ENCODE peak calls at places on chromosomes 11 and 22, in five cellular contexts. C is GM23338, F is left ventricle myocardium inferior, K is GM06990, X is adipocyte. Z is an unnamed sample.
A peak's percentile ranks its signal among the peaks of the same experiment; 100 is the strongest.

GRCh38 chr11:11998091-11998781 is 10.2 kb downstream of the DKK3 start:
- DNase-seq in F (no peak), K (no peak), C (no peak), X (peak; percentile 91), Z (no peak)

GRCh38 chr11:57638005-57638760 is 11.5 kb downstream of the YPEL4 start:
- DNase-seq in X (peak; percentile 95), F (peak; percentile 63), C (peak; percentile 99), K (no peak), Z (peak; percentile 96)

GRCh38 chr11:5336331-5336730 is 7.0 kb downstream of the OR51B5 start:
- DNase-seq in X (no peak), K (no peak), F (no peak), C (no peak), Z (no peak)

GRCh38 chr22:27581688-27582087 is 219.9 kb downstream of the MN1 start:
- DNase-seq in K (no peak), C (no peak), X (peak; percentile 66), F (peak; percentile 91), Z (no peak)

GRCh38 chr11:27357250-27357649 is 5.8 kb downstream of the CCDC34 start:
- DNase-seq in X (no peak), K (no peak), C (no peak), F (no peak), Z (no peak)

GRCh38 chr11:132125855-132126841 is 755.7 kb downstream of the NTM start:
- DNase-seq in X (peak; percentile 59), F (no peak), C (peak; percentile 87), K (no peak), Z (peak; percentile 20)

GRCh38 chr11:19957301-19957985 is 202.8 kb downstream of the DBX1 start:
- DNase-seq in C (no peak), K (no peak), F (no peak), X (no peak), Z (no peak)

GRCh38 chr22:32752326-32752725 is 49.2 kb upstream of the TIMP3 start:
- DNase-seq in K (no peak), F (no peak), X (no peak), C (no peak), Z (no peak)

GRCh38 chr11:44630511-44631210 is 65.2 kb downstream of the CD82 start:
- DNase-seq in F (no peak), X (no peak), C (no peak), K (no peak), Z (no peak)

GRCh38 chr11:104830080-104830479 is 68.2 kb downstream of the CASP12 start:
- DNase-seq in F (no peak), X (peak; percentile 62), K (no peak), C (no peak), Z (peak; percentile 76)

GRCh38 chr11:109343242-109343641 is 78.7 kb upstream of the C11orf87 start:
- DNase-seq in C (no peak), F (no peak), K (no peak), X (no peak), Z (no peak)

GRCh38 chr11:27673979-27674663 is 26.1 kb downstream of the BDNF start:
- DNase-seq in K (no peak), C (no peak), X (no peak), F (no peak), Z (no peak)

GRCh38 chr11:67271548-67272284 is 5.4 kb downstream of the GRK2 start:
- DNase-seq in X (no peak), F (no peak), K (no peak), C (no peak), Z (no peak)

GRCh38 chr11:104198576-104198975 is 34.6 kb upstream of the PDGFD start:
- DNase-seq in C (no peak), F (no peak), X (peak; percentile 18), K (no peak), Z (no peak)

GRCh38 chr11:61817471-61818202 is 834 bp upstream of the FADS1 start:
- DNase-seq in C (no peak), X (peak; percentile 24), K (no peak), F (no peak), Z (no peak)

GRCh38 chr11:133898031-133898769 is 52.9 kb upstream of the SPATA19 start:
- DNase-seq in C (peak; percentile 84), K (peak; percentile 56), F (no peak), X (no peak), Z (no peak)

GRCh38 chr22:48740086-48740730 is 1087.5 kb downstream of the BRD1 start:
- DNase-seq in X (no peak), F (no peak), K (no peak), C (no peak), Z (no peak)

GRCh38 chr22:48738204-48738980 is 1089.3 kb downstream of the BRD1 start:
- DNase-seq in X (no peak), F (no peak), K (no peak), C (no peak), Z (no peak)

GRCh38 chr22:48737461-48738203 is 1090.0 kb downstream of the BRD1 start:
- DNase-seq in C (no peak), K (no peak), F (no peak), X (no peak), Z (no peak)

GRCh38 chr22:48740731-48741405 is 1086.8 kb downstream of the BRD1 start:
- DNase-seq in F (no peak), X (no peak), C (no peak), K (no peak), Z (no peak)

DNA sequence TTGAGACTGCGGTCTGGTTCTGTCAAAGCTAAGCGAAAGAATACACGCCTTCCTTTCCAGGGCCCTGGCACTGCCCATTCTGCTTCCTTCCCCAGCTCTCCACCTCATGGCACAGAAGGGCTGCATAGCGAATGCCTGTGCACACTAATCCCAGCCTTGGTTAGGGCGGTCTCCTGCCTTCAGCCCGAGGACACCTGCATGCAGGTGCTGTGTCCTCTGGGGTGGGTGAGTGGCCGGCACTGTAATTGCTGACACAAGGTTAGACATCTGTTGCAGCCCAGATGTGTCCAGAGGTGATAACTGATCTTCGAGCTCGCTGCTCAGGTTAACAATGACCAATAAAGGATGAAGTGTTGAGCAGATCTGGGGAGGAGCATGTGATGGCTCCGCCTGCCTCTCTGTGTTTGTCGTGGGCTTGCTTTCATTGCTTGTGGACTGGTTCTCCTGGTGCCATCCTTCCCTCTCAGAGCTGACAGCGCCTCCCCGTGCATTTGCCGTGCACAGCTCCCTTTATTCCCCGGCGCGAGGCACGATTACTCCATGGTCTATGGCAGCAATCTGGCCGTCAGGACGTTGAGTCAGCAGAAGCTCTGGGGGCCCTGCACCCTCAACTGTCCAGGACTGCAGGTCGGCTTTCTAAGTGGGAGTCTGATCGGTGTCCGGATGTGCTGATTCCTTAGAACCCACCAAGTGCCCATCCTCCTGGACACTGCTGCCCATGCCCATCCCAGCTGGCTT is 1088.2 kb downstream of the BRD1 start:
- DNase-seq in C (no peak), K (no peak), X (no peak), F (no peak), Z (no peak)
- H3K36me3 ChIP-seq in C (no peaks in the 10 kb centered on the region), K (no peaks in the 10 kb centered on the region), X (no peaks in the 10 kb centered on the region), F (no peaks in the 10 kb centered on the region), Z (no peaks in the 10 kb centered on the region)

DNA sequence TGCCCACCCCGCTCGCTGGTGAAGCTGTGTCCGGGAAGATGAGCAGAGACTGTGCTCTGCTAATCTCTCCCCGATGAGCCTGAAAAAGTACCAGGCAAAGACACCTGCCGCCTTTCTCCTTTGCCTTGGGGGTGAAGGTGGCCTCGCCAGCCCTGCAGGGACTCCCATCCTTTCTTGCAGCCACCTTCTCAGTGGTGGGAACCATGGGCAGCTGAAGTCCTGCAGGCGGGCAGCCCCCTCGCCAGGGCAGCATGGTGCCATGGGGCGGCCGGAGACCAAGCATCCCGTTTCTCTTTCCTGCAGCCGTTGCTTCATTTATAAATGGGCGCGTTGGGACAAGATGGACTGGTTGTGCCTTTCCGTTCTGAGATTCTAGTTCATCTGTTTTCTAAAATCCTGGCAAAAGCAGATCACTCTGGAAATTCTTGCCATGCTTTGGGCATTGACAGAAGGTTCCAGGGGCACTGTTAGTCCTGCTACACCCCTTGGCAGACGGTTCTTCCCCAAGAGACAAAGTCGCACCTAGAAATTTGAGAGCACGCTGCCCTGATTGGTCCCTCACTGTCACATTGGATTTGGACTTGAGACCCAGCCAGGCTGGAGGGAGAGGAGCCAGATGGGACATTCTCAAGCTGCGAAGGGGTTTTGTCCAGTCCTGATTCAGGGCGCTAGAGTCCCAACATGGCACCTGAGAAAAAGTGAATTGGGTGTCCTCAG is 7.5 kb downstream of the CTTN start:
- DNase-seq in F (no peak), C (no peak), X (no peak), K (no peak), Z (no peak)
- H3K36me3 ChIP-seq in F (peaks cover 58% of the 10 kb centered on the region), C (peaks cover 53% of the 10 kb centered on the region), X (peaks cover 58% of the 10 kb centered on the region), K (no peaks in the 10 kb centered on the region), Z (peaks cover 45% of the 10 kb centered on the region)

GRCh38 chr11:883527-883926 is 27.1 kb downstream of the CHID1 start:
- DNase-seq in C (no peak), F (no peak), K (no peak), X (no peak), Z (no peak)
- H3K36me3 ChIP-seq in C (peaks cover 4% of the 10 kb centered on the region), F (peaks cover 29% of the 10 kb centered on the region), K (peaks cover 15% of the 10 kb centered on the region), X (peaks cover 28% of the 10 kb centered on the region), Z (peaks cover 3% of the 10 kb centered on the region)

GRCh38 chr11:93493252-93493897 is 49.8 kb downstream of the SMCO4 start:
- DNase-seq in X (no peak), K (no peak), F (no peak), C (no peak), Z (no peak)
- H3K36me3 ChIP-seq in X (no peaks in the 10 kb centered on the region), K (no peaks in the 10 kb centered on the region), F (peaks cover 21% of the 10 kb centered on the region), C (no peaks in the 10 kb centered on the region), Z (no peaks in the 10 kb centered on the region)

GRCh38 chr22:50420581-50420980 is 54.3 kb downstream of the SBF1 start:
- DNase-seq in K (no peak), X (no peak), F (no peak), C (no peak), Z (no peak)
- H3K36me3 ChIP-seq in K (peaks cover 50% of the 10 kb centered on the region), X (peaks cover 94% of the 10 kb centered on the region), F (peaks cover 100% of the 10 kb centered on the region), C (peaks cover 9% of the 10 kb centered on the region), Z (peaks cover 64% of the 10 kb centered on the region)

GRCh38 chr11:84465040-84465439 is 1162.1 kb downstream of the DLG2 start:
- DNase-seq in K (no peak), C (no peak), F (no peak), X (no peak), Z (no peak)

GRCh38 chr11:84471501-84471900 is 1155.6 kb downstream of the DLG2 start:
- DNase-seq in C (peak; percentile 73), K (no peak), F (no peak), X (no peak), Z (no peak)

DNA sequence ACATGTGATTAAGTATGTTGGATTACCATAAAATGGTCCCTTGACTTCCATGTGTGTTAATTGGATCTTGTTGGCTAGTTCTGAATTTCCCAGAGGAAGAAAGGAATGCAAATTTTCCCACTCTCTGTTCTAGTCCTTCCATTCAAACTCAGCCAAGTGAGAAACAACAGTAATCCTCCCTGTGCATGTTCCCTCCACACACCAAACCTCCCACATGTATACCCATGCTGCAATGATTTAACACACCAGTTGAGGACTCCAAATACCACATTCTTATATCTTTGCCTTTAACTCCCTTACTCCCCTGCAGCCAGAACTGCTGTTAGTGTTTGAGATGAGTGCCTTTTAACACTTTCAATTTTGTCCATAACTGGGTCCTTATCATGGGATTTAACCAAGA is 1158.9 kb downstream of the DLG2 start:
- DNase-seq in C (no peak), X (no peak), K (no peak), F (no peak), Z (peak; percentile 44)
- H3K36me3 ChIP-seq in C (no peaks in the 10 kb centered on the region), X (no peaks in the 10 kb centered on the region), K (no peaks in the 10 kb centered on the region), F (no peaks in the 10 kb centered on the region), Z (no peaks in the 10 kb centered on the region)